ENCODE peak calls at places on chromosome 2, in eight cellular contexts. One of them, this sample, is unnamed. For H3K4me1, the result is how much of the 10 kb centered on the place peaks cover.

GRCh38 chr2:3406501-3406900 is 27.0 kb downstream of the TRAPPC12 start:
- DNase-seq in GM23338: no peak
- DNase-seq in mucosa of descending colon: no peak
- DNase-seq in IMR-90: no peak
- DNase-seq in A549: no peak
- DNase-seq in CD8-positive, alpha-beta memory T cell: no peak
- DNase-seq in aorta: no peak
- DNase-seq in uterus: no peak
- DNase-seq in this sample: no peak

GRCh38 chr2:15189236-15189635 is 371.9 kb downstream of the NBAS start:
- DNase-seq in mucosa of descending colon: no peak
- DNase-seq in CD8-positive, alpha-beta memory T cell: no peak
- DNase-seq in A549: no peak
- DNase-seq in GM23338: peak
- DNase-seq in IMR-90: peak
- DNase-seq in aorta: no peak
- DNase-seq in uterus: no peak
- DNase-seq in this sample: no peak

GRCh38 chr2:77443076-77443475 is 79.1 kb downstream of the LRRTM4 start:
- DNase-seq in CD8-positive, alpha-beta memory T cell: no peak
- DNase-seq in GM23338: no peak
- DNase-seq in A549: no peak
- DNase-seq in mucosa of descending colon: no peak
- DNase-seq in IMR-90: no peak
- DNase-seq in uterus: no peak
- DNase-seq in aorta: no peak
- DNase-seq in this sample: no peak

GRCh38 chr2:210963386-210963785 is 407.0 kb downstream of the CPS1 start:
- DNase-seq in CD8-positive, alpha-beta memory T cell: no peak
- DNase-seq in A549: no peak
- DNase-seq in aorta: no peak
- DNase-seq in mucosa of descending colon: no peak
- DNase-seq in IMR-90: no peak
- DNase-seq in GM23338: no peak
- DNase-seq in uterus: no peak
- DNase-seq in this sample: no peak

GRCh38 chr2:31770718-31771117 is 190.0 kb upstream of the SRD5A2 start:
- DNase-seq in IMR-90: no peak
- DNase-seq in A549: no peak
- DNase-seq in mucosa of descending colon: no peak
- DNase-seq in CD8-positive, alpha-beta memory T cell: no peak
- DNase-seq in GM23338: no peak
- DNase-seq in uterus: no peak
- DNase-seq in aorta: no peak
- DNase-seq in this sample: no peak

GRCh38 chr2:62133320-62133823 is 62.5 kb upstream of the B3GNT2 start:
- DNase-seq in IMR-90: no peak
- DNase-seq in CD8-positive, alpha-beta memory T cell: no peak
- DNase-seq in A549: no peak
- DNase-seq in GM23338: no peak
- DNase-seq in mucosa of descending colon: no peak
- DNase-seq in uterus: no peak
- DNase-seq in aorta: no peak
- DNase-seq in this sample: no peak

GRCh38 chr2:100446696-100447095 is 23.6 kb upstream of the NMS start:
- DNase-seq in uterus: no peak
- DNase-seq in IMR-90: peak
- DNase-seq in CD8-positive, alpha-beta memory T cell: no peak
- DNase-seq in GM23338: no peak
- DNase-seq in A549: no peak
- DNase-seq in aorta: no peak
- DNase-seq in mucosa of descending colon: no peak
- DNase-seq in this sample: no peak

GRCh38 chr2:42920446-42921161 is 128.2 kb upstream of the HAAO start:
- DNase-seq in GM23338: no peak
- DNase-seq in CD8-positive, alpha-beta memory T cell: no peak
- DNase-seq in aorta: no peak
- DNase-seq in mucosa of descending colon: no peak
- DNase-seq in uterus: no peak
- DNase-seq in A549: no peak
- DNase-seq in IMR-90: no peak
- DNase-seq in this sample: no peak

GRCh38 chr2:204454672-204455380 is 90.4 kb upstream of the PARD3B start:
- DNase-seq in IMR-90: no peak
- DNase-seq in aorta: no peak
- DNase-seq in GM23338: no peak
- DNase-seq in CD8-positive, alpha-beta memory T cell: no peak
- DNase-seq in mucosa of descending colon: no peak
- DNase-seq in uterus: no peak
- DNase-seq in A549: no peak
- DNase-seq in this sample: no peak

GRCh38 chr2:16722677-16723076 is 57.0 kb upstream of the CYRIA start:
- DNase-seq in uterus: no peak
- DNase-seq in IMR-90: no peak
- DNase-seq in GM23338: peak
- DNase-seq in A549: no peak
- DNase-seq in CD8-positive, alpha-beta memory T cell: no peak
- DNase-seq in aorta: no peak
- DNase-seq in mucosa of descending colon: no peak
- DNase-seq in this sample: no peak

GRCh38 chr2:27702302-27702701 is 38.6 kb downstream of the SLC4A1AP start:
- DNase-seq in CD8-positive, alpha-beta memory T cell: no peak
- DNase-seq in GM23338: no peak
- DNase-seq in aorta: no peak
- DNase-seq in A549: no peak
- DNase-seq in IMR-90: no peak
- DNase-seq in uterus: no peak
- DNase-seq in mucosa of descending colon: no peak
- DNase-seq in this sample: no peak

GRCh38 chr2:98931596-98931995 is 4.4 kb downstream of the CRACDL start:
- DNase-seq in A549: no peak
- DNase-seq in aorta: no peak
- DNase-seq in uterus: no peak
- DNase-seq in mucosa of descending colon: no peak
- DNase-seq in IMR-90: no peak
- DNase-seq in GM23338: no peak
- DNase-seq in CD8-positive, alpha-beta memory T cell: no peak
- DNase-seq in this sample: no peak

GRCh38 chr2:46034535-46034934 is 262.7 kb upstream of the EPAS1 start:
- DNase-seq in uterus: no peak
- DNase-seq in A549: no peak
- DNase-seq in mucosa of descending colon: no peak
- DNase-seq in GM23338: no peak
- DNase-seq in aorta: peak
- DNase-seq in CD8-positive, alpha-beta memory T cell: no peak
- DNase-seq in IMR-90: no peak
- DNase-seq in this sample: no peak
- H3K4me1 ChIP-seq in uterus: under half
- H3K4me1 ChIP-seq in A549: under half
- H3K4me1 ChIP-seq in mucosa of descending colon: under half
- H3K4me1 ChIP-seq in GM23338: under half
- H3K4me1 ChIP-seq in aorta: under half
- H3K4me1 ChIP-seq in CD8-positive, alpha-beta memory T cell: under half
- H3K4me1 ChIP-seq in IMR-90: under half
- H3K4me1 ChIP-seq in this sample: under half

DNA sequence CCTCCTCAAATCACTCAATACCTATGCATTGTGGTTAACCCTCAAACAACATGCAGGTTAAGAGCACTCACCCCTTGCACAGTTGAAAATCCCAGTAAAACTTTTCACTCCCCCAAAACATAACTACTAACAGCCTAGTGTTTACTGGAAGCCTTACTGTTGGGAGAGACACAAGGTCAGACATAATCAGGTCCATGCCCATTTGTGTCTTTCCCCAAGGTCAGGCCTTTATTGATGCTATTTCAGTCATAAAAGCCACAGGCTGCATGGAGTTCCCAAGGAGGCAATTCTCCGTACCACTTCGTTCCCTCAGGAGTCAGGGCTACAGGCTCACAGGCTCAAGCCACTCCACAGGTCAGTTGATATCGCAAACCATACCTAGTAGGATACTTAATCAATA is 180.2 kb downstream of the NCK2 start:
- DNase-seq in aorta: no peak
- DNase-seq in uterus: no peak
- DNase-seq in CD8-positive, alpha-beta memory T cell: no peak
- DNase-seq in GM23338: no peak
- DNase-seq in A549: no peak
- DNase-seq in IMR-90: no peak
- DNase-seq in mucosa of descending colon: no peak
- DNase-seq in this sample: no peak
- H3K4me1 ChIP-seq in aorta: under half
- H3K4me1 ChIP-seq in uterus: under half
- H3K4me1 ChIP-seq in CD8-positive, alpha-beta memory T cell: under half
- H3K4me1 ChIP-seq in GM23338: under half
- H3K4me1 ChIP-seq in A549: under half
- H3K4me1 ChIP-seq in IMR-90: under half
- H3K4me1 ChIP-seq in mucosa of descending colon: under half
- H3K4me1 ChIP-seq in this sample: under half

GRCh38 chr2:236748385-236748784 is 178.8 kb downstream of the ACKR3 start:
- DNase-seq in GM23338: no peak
- DNase-seq in uterus: peak
- DNase-seq in mucosa of descending colon: no peak
- DNase-seq in aorta: no peak
- DNase-seq in CD8-positive, alpha-beta memory T cell: no peak
- DNase-seq in A549: no peak
- DNase-seq in IMR-90: no peak
- DNase-seq in this sample: no peak
- H3K4me1 ChIP-seq in GM23338: under half
- H3K4me1 ChIP-seq in uterus: under half
- H3K4me1 ChIP-seq in mucosa of descending colon: under half
- H3K4me1 ChIP-seq in aorta: under half
- H3K4me1 ChIP-seq in CD8-positive, alpha-beta memory T cell: under half
- H3K4me1 ChIP-seq in A549: under half
- H3K4me1 ChIP-seq in IMR-90: under half
- H3K4me1 ChIP-seq in this sample: under half

DNA sequence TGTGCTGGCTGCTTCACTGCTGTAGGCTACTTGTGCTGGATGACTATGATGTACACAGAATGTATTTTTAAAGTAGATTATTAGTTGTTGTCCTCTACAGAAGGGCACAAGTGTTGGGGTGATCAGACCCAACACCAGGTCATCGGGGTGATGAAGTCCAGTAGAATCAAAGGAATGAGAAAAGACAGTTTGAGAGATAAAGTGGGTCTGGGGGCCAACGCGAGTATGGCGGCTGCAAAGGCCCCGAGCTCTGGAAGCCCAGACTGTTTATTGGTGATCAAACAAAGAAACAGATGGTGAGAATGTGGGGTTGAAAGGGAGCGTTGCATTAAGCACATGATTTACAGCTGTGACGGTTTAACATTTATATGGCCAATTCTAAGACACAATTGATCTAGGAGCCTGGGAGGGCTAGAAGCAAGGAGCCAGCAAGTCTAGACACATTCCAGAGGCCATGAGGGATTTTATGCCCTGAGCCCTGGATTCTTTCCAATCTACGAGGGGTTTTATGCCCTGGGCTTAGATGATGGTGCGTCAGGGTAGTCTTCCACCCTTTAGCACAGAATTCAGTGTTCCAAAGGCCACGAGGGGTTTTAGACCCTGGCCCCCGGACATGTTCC is 153.5 kb downstream of the AGPS start:
- DNase-seq in uterus: no peak
- DNase-seq in IMR-90: no peak
- DNase-seq in mucosa of descending colon: no peak
- DNase-seq in GM23338: peak
- DNase-seq in A549: no peak
- DNase-seq in CD8-positive, alpha-beta memory T cell: no peak
- DNase-seq in aorta: no peak
- DNase-seq in this sample: no peak
- H3K4me1 ChIP-seq in uterus: under half
- H3K4me1 ChIP-seq in IMR-90: under half
- H3K4me1 ChIP-seq in mucosa of descending colon: under half
- H3K4me1 ChIP-seq in GM23338: under half
- H3K4me1 ChIP-seq in A549: under half
- H3K4me1 ChIP-seq in CD8-positive, alpha-beta memory T cell: under half
- H3K4me1 ChIP-seq in aorta: under half
- H3K4me1 ChIP-seq in this sample: under half

GRCh38 chr2:218017211-218018053 is 14.6 kb upstream of the TNS1 start:
- DNase-seq in GM23338: no peak
- DNase-seq in A549: no peak
- DNase-seq in aorta: peak
- DNase-seq in uterus: no peak
- DNase-seq in IMR-90: no peak
- DNase-seq in mucosa of descending colon: no peak
- DNase-seq in CD8-positive, alpha-beta memory T cell: no peak
- DNase-seq in this sample: no peak
- H3K4me1 ChIP-seq in GM23338: under half
- H3K4me1 ChIP-seq in A549: under half
- H3K4me1 ChIP-seq in aorta: under half
- H3K4me1 ChIP-seq in uterus: under half
- H3K4me1 ChIP-seq in IMR-90: under half
- H3K4me1 ChIP-seq in mucosa of descending colon: under half
- H3K4me1 ChIP-seq in CD8-positive, alpha-beta memory T cell: under half
- H3K4me1 ChIP-seq in this sample: under half

DNA sequence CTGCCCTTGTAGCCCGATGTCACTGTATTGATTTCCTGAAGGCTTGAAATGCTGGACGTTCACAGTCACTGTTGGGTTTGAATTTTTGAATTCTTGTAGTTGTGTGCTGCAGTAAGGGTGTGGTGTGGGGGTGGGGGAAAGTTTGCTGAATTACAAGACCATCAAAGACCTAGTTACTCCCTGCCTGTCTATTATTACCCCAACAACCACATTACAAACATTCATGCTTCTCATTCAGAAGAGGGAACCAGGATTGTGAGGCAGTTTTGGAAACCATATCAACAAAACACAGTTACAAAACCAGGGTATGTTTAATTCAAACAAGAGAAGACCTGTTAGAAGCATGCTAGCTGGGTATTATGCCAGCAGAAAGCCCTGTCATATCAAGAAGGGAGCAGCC is 85.8 kb downstream of the CLHC1 start:
- DNase-seq in uterus: no peak
- DNase-seq in IMR-90: no peak
- DNase-seq in CD8-positive, alpha-beta memory T cell: no peak
- DNase-seq in GM23338: no peak
- DNase-seq in A549: no peak
- DNase-seq in mucosa of descending colon: no peak
- DNase-seq in aorta: no peak
- DNase-seq in this sample: no peak
- H3K4me1 ChIP-seq in uterus: under half
- H3K4me1 ChIP-seq in IMR-90: under half
- H3K4me1 ChIP-seq in CD8-positive, alpha-beta memory T cell: under half
- H3K4me1 ChIP-seq in GM23338: under half
- H3K4me1 ChIP-seq in A549: under half
- H3K4me1 ChIP-seq in mucosa of descending colon: under half
- H3K4me1 ChIP-seq in aorta: under half
- H3K4me1 ChIP-seq in this sample: under half

GRCh38 chr2:69646714-69647113 is 3.2 kb upstream of the AAK1 start:
- DNase-seq in CD8-positive, alpha-beta memory T cell: no peak
- DNase-seq in IMR-90: no peak
- DNase-seq in A549: no peak
- DNase-seq in GM23338: no peak
- DNase-seq in uterus: no peak
- DNase-seq in aorta: no peak
- DNase-seq in mucosa of descending colon: no peak
- DNase-seq in this sample: no peak
- H3K4me1 ChIP-seq in CD8-positive, alpha-beta memory T cell: half or more
- H3K4me1 ChIP-seq in IMR-90: under half
- H3K4me1 ChIP-seq in A549: under half
- H3K4me1 ChIP-seq in GM23338: under half
- H3K4me1 ChIP-seq in uterus: under half
- H3K4me1 ChIP-seq in aorta: under half
- H3K4me1 ChIP-seq in mucosa of descending colon: under half
- H3K4me1 ChIP-seq in this sample: under half

GRCh38 chr2:66700181-66700686 is 265.3 kb downstream of the MEIS1 start:
- DNase-seq in aorta: no peak
- DNase-seq in A549: no peak
- DNase-seq in GM23338: peak
- DNase-seq in CD8-positive, alpha-beta memory T cell: no peak
- DNase-seq in mucosa of descending colon: no peak
- DNase-seq in uterus: no peak
- DNase-seq in IMR-90: no peak
- DNase-seq in this sample: no peak
- H3K4me1 ChIP-seq in aorta: under half
- H3K4me1 ChIP-seq in A549: under half
- H3K4me1 ChIP-seq in GM23338: under half
- H3K4me1 ChIP-seq in CD8-positive, alpha-beta memory T cell: under half
- H3K4me1 ChIP-seq in mucosa of descending colon: under half
- H3K4me1 ChIP-seq in uterus: under half
- H3K4me1 ChIP-seq in IMR-90: under half
- H3K4me1 ChIP-seq in this sample: under half

This sample was measured in colonic mucosa.